ENCODE peak calls at places on chromosomes 7 and 10, in five cellular contexts. One of them, this sample, is unnamed.

GRCh38 chr7:132480534-132480933 is 95.7 kb downstream of the PLXNA4 start:
- DNase-seq in Karpas-422: no peak
- DNase-seq in endodermal cell: no peak
- DNase-seq in fibroblast of lung: no peak
- DNase-seq in GM23248: no peak
- DNase-seq in this sample: peak

GRCh38 chr10:86230538-86231180 is 135.9 kb downstream of the GRID1 start:
- DNase-seq in endodermal cell: no peak
- DNase-seq in GM23248: no peak
- DNase-seq in fibroblast of lung: no peak
- DNase-seq in Karpas-422: no peak
- DNase-seq in this sample: peak

GRCh38 chr10:12314836-12315235 is 34.5 kb upstream of the CAMK1D start:
- DNase-seq in fibroblast of lung: no peak
- DNase-seq in Karpas-422: no peak
- DNase-seq in endodermal cell: no peak
- DNase-seq in GM23248: no peak
- DNase-seq in this sample: no peak

GRCh38 chr7:144497296-144497695 is 93.8 kb upstream of the NOBOX start:
- DNase-seq in GM23248: no peak
- DNase-seq in fibroblast of lung: no peak
- DNase-seq in Karpas-422: no peak
- DNase-seq in endodermal cell: no peak
- DNase-seq in this sample: no peak

GRCh38 chr7:34091330-34091917 is 186.1 kb downstream of the BMPER start:
- DNase-seq in endodermal cell: peak
- DNase-seq in fibroblast of lung: peak
- DNase-seq in Karpas-422: peak
- DNase-seq in GM23248: peak
- DNase-seq in this sample: no peak

GRCh38 chr7:101442426-101443070 is 79.9 kb downstream of the COL26A1 start:
- DNase-seq in GM23248: no peak
- DNase-seq in Karpas-422: no peak
- DNase-seq in fibroblast of lung: peak
- DNase-seq in endodermal cell: no peak
- DNase-seq in this sample: no peak

GRCh38 chr10:129079705-129080104 is 387.3 kb upstream of the MGMT start:
- DNase-seq in endodermal cell: no peak
- DNase-seq in GM23248: no peak
- DNase-seq in fibroblast of lung: no peak
- DNase-seq in Karpas-422: no peak
- DNase-seq in this sample: no peak

GRCh38 chr10:60952846-60953220 is 8.8 kb upstream of the RHOBTB1 start:
- DNase-seq in Karpas-422: no peak
- DNase-seq in GM23248: no peak
- DNase-seq in fibroblast of lung: no peak
- DNase-seq in endodermal cell: no peak
- DNase-seq in this sample: no peak

GRCh38 chr7:22688034-22688433 is 39.0 kb upstream of the IL6 start:
- DNase-seq in endodermal cell: no peak
- DNase-seq in Karpas-422: no peak
- DNase-seq in fibroblast of lung: no peak
- DNase-seq in GM23248: no peak
- DNase-seq in this sample: no peak

GRCh38 chr10:104277785-104278184 is 8.8 kb downstream of the GSTO2 start:
- DNase-seq in fibroblast of lung: no peak
- DNase-seq in GM23248: no peak
- DNase-seq in endodermal cell: no peak
- DNase-seq in Karpas-422: no peak
- DNase-seq in this sample: no peak

GRCh38 chr10:114087655-114088054 is 44.0 kb downstream of the ADRB1 start:
- DNase-seq in GM23248: no peak
- DNase-seq in Karpas-422: peak
- DNase-seq in endodermal cell: no peak
- DNase-seq in fibroblast of lung: no peak
- DNase-seq in this sample: no peak

GRCh38 chr10:824497-824896 is 107.0 kb downstream of the LARP4B start:
- DNase-seq in Karpas-422: no peak
- DNase-seq in fibroblast of lung: no peak
- DNase-seq in endodermal cell: no peak
- DNase-seq in GM23248: no peak
- DNase-seq in this sample: no peak

GRCh38 chr10:49115015-49115795 is at the start of gene VSTM4:
- DNase-seq in GM23248: peak
- DNase-seq in endodermal cell: peak
- DNase-seq in fibroblast of lung: peak
- DNase-seq in Karpas-422: no peak
- DNase-seq in this sample: no peak

GRCh38 chr10:42987121-42987541 is 89.7 kb upstream of the RET start:
- DNase-seq in Karpas-422: no peak
- DNase-seq in endodermal cell: peak
- DNase-seq in GM23248: no peak
- DNase-seq in fibroblast of lung: no peak
- DNase-seq in this sample: no peak

GRCh38 chr7:1717903-1718676 is 48.0 kb downstream of the ELFN1 start:
- DNase-seq in fibroblast of lung: no peak
- DNase-seq in Karpas-422: no peak
- DNase-seq in endodermal cell: no peak
- DNase-seq in GM23248: no peak
- DNase-seq in this sample: peak

DNA sequence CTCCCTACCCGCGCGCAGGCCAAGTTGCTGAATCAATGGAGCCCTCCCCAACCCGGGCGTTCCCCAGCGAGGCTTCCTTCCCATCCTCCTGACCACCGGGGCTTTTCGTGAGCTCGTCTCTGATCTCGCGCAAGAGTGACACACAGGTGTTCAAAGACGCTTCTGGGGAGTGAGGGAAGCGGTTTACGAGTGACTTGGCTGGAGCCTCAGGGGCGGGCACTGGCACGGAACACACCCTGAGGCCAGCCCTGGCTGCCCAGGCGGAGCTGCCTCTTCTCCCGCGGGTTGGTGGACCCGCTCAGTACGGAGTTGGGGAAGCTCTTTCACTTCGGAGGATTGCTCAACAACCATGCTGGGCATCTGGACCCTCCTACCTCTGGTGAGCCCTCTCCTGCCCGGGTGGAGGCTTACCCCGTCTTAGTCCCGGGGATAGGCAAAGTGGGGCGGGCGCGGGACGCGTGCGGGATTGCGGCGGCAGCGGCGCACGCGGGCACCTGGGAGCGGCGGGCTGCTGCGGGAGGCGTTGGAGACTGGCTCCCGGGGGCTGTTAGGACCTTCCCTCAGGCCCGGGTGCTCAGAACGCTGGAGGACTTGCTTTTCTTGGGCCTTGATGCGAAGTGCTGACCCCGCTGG is at the start of gene FAS:
- DNase-seq in GM23248: peak
- DNase-seq in fibroblast of lung: peak
- DNase-seq in endodermal cell: peak
- DNase-seq in Karpas-422: peak
- DNase-seq in this sample: peak
- H3K9ac ChIP-seq in GM23248: peak
- H3K9ac ChIP-seq in fibroblast of lung: peak
- H3K9ac ChIP-seq in endodermal cell: peak
- H3K9ac ChIP-seq in Karpas-422: peak
- H3K9ac ChIP-seq in this sample: peak

GRCh38 chr7:150948791-150949251 is 29.3 kb downstream of the KCNH2 start:
- DNase-seq in Karpas-422: no peak
- DNase-seq in fibroblast of lung: no peak
- DNase-seq in GM23248: no peak
- DNase-seq in endodermal cell: no peak
- DNase-seq in this sample: peak
- H3K4me3 ChIP-seq in Karpas-422: no peak
- H3K4me3 ChIP-seq in fibroblast of lung: no peak
- H3K4me3 ChIP-seq in GM23248: no peak
- H3K4me3 ChIP-seq in endodermal cell: no peak
- H3K4me3 ChIP-seq in this sample: no peak

GRCh38 chr10:110965216-110965615 is 45.8 kb downstream of the SHOC2 start:
- DNase-seq in endodermal cell: no peak
- DNase-seq in fibroblast of lung: no peak
- DNase-seq in Karpas-422: no peak
- DNase-seq in GM23248: no peak
- DNase-seq in this sample: no peak

GRCh38 chr10:110959379-110960332 is 40.3 kb downstream of the SHOC2 start:
- DNase-seq in GM23248: peak
- DNase-seq in endodermal cell: no peak
- DNase-seq in Karpas-422: no peak
- DNase-seq in fibroblast of lung: peak
- DNase-seq in this sample: no peak

GRCh38 chr10:110960333-110960712 is 40.9 kb downstream of the SHOC2 start:
- DNase-seq in fibroblast of lung: no peak
- DNase-seq in Karpas-422: no peak
- DNase-seq in endodermal cell: no peak
- DNase-seq in GM23248: no peak
- DNase-seq in this sample: no peak

GRCh38 chr10:110963162-110963561 is 43.8 kb downstream of the SHOC2 start:
- DNase-seq in Karpas-422: no peak
- DNase-seq in fibroblast of lung: no peak
- DNase-seq in GM23248: no peak
- DNase-seq in endodermal cell: no peak
- DNase-seq in this sample: no peak

GRCh38 chr10:110962443-110962842 is 43.0 kb downstream of the SHOC2 start:
- DNase-seq in endodermal cell: no peak
- DNase-seq in Karpas-422: no peak
- DNase-seq in GM23248: no peak
- DNase-seq in fibroblast of lung: no peak
- DNase-seq in this sample: no peak
- H3K27ac ChIP-seq in endodermal cell: no peak
- H3K27ac ChIP-seq in Karpas-422: no peak
- H3K27ac ChIP-seq in GM23248: no peak
- H3K27ac ChIP-seq in fibroblast of lung: no peak
- H3K27ac ChIP-seq in this sample: no peak

DNA sequence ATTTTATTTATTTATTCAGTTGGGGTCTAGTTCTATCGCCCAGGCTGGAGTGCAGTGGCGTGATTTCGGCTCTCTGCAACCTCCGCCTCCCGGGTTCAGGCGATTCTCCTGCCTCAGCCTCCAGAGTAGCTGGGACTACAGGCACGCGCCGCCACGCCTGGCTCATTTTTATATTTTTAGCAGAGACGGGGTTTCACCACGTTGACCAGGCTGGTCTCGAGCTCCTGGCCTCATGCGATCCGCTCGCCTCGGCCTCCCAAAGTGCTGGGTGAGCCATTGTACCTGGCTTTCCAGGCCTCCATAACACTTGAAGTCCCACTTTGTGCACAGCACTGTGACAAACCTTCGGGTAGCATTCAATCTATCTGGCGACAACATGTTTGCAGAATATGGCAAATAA is 1.0 kb upstream of the DCLRE1C start:
- DNase-seq in Karpas-422: no peak
- DNase-seq in fibroblast of lung: no peak
- DNase-seq in GM23248: no peak
- DNase-seq in endodermal cell: no peak
- DNase-seq in this sample: no peak
- H3K9ac ChIP-seq in Karpas-422: peak
- H3K9ac ChIP-seq in fibroblast of lung: no peak
- H3K9ac ChIP-seq in GM23248: peak
- H3K9ac ChIP-seq in endodermal cell: no peak
- H3K9ac ChIP-seq in this sample: no peak

GRCh38 chr10:73889014-73889413 is 14.7 kb upstream of the CAMK2G start:
- DNase-seq in GM23248: peak
- DNase-seq in endodermal cell: peak
- DNase-seq in Karpas-422: peak
- DNase-seq in fibroblast of lung: peak
- DNase-seq in this sample: peak
- H3K4me3 ChIP-seq in GM23248: no peak
- H3K4me3 ChIP-seq in endodermal cell: no peak
- H3K4me3 ChIP-seq in Karpas-422: no peak
- H3K4me3 ChIP-seq in fibroblast of lung: no peak
- H3K4me3 ChIP-seq in this sample: no peak

GRCh38 chr7:92135100-92135429 is 788 bp upstream of the CYP51A1 start:
- DNase-seq in endodermal cell: no peak
- DNase-seq in fibroblast of lung: peak
- DNase-seq in GM23248: peak
- DNase-seq in Karpas-422: peak
- DNase-seq in this sample: no peak

GRCh38 chr7:92137531-92137930 is 3.3 kb upstream of the CYP51A1 start:
- DNase-seq in fibroblast of lung: peak
- DNase-seq in endodermal cell: no peak
- DNase-seq in Karpas-422: no peak
- DNase-seq in GM23248: no peak
- DNase-seq in this sample: no peak

GRCh38 chr7:92134271-92135099 is at the start of gene CYP51A1:
- DNase-seq in fibroblast of lung: peak
- DNase-seq in endodermal cell: peak
- DNase-seq in GM23248: peak
- DNase-seq in Karpas-422: peak
- DNase-seq in this sample: peak

GRCh38 chr7:92133737-92134270 is 473 bp downstream of the CYP51A1 start:
- DNase-seq in fibroblast of lung: peak
- DNase-seq in Karpas-422: peak
- DNase-seq in endodermal cell: peak
- DNase-seq in GM23248: peak
- DNase-seq in this sample: peak

DNA sequence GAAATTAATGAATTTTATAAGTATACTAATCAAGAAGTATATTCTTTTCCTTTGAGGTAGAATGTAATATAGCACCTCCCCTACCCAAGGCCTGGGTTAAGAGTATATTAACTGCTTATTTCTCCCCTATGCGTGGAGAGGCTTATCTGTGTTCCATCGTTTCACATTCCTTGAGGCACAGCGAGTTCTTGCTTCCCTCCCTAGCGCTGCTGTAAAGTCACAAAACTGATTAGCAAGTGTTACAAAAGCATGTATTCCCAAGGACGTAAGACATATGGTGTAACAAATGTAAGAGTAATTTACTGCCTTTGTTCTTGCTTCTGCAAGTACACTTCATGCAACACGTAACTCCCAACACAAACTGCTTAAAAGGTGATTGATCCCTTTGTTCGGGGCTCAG is 1.2 kb upstream of the CYP51A1 start:
- DNase-seq in Karpas-422: no peak
- DNase-seq in fibroblast of lung: peak
- DNase-seq in endodermal cell: peak
- DNase-seq in GM23248: no peak
- DNase-seq in this sample: no peak
- H3K27ac ChIP-seq in Karpas-422: peak
- H3K27ac ChIP-seq in fibroblast of lung: peak
- H3K27ac ChIP-seq in endodermal cell: no peak
- H3K27ac ChIP-seq in GM23248: no peak
- H3K27ac ChIP-seq in this sample: peak

This sample was measured in kidney.